ENCODE peak calls at places on chromosomes 7 and 10, in seven cellular contexts. Q is testis, M is tibial nerve, Y is thyroid gland, G is uterus, I is prostate gland, A is esophagus muscularis mucosa. C is an unnamed sample.

GRCh38 chr7:108016841-108017775 is 14.1 kb upstream of the LAMB1 start:
- DNase-seq in M (peak; percentile 32), Y (no peak), Q (no peak), I (no peak), A (peak; percentile 72), G (no peak), C (peak; percentile 37)

GRCh38 chr10:89861584-89862287 is 160.3 kb downstream of the KIF20B start:
- DNase-seq in Q (no peak), Y (peak; percentile 52), I (no peak), A (no peak), M (no peak), G (no peak), C (no peak)

GRCh38 chr10:15472431-15473400 is 101.6 kb upstream of the FAM171A1 start:
- DNase-seq in G (peak; percentile 24), Q (no peak), A (no peak), I (no peak), M (peak; percentile 37), Y (no peak), C (no peak)

GRCh38 chr7:31710171-31710570 is 23.2 kb downstream of the PPP1R17 start:
- DNase-seq in A (no peak), M (no peak), G (no peak), Q (no peak), I (no peak), Y (no peak), C (no peak)

GRCh38 chr7:91567111-91568012 is 303.1 kb downstream of the FZD1 start:
- DNase-seq in I (no peak), G (no peak), M (no peak), Y (no peak), A (no peak), Q (no peak), C (no peak)

GRCh38 chr7:98354052-98354451 is 46.8 kb downstream of the BAIAP2L1 start:
- DNase-seq in Y (no peak), Q (no peak), I (no peak), G (no peak), M (no peak), A (no peak), C (no peak)

GRCh38 chr10:133009218-133009954 is 67.0 kb upstream of the CFAP46 start:
- DNase-seq in Y (peak; percentile 76), M (peak; percentile 60), G (no peak), I (no peak), Q (peak; percentile 63), A (peak; percentile 94), C (peak; percentile 81)

GRCh38 chr7:129258649-129259389 is 34.0 kb downstream of the AHCYL2 start:
- DNase-seq in Q (no peak), A (no peak), I (no peak), M (no peak), Y (peak; percentile 81), G (no peak), C (no peak)

GRCh38 chr10:239109-239508 is 103.9 kb downstream of the ZMYND11 start:
- DNase-seq in G (no peak), A (no peak), Y (no peak), Q (no peak), I (no peak), M (no peak), C (no peak)

GRCh38 chr10:72244573-72245038 is 28.5 kb upstream of the ASCC1 start:
- DNase-seq in I (no peak), A (no peak), M (no peak), G (no peak), Y (no peak), Q (no peak), C (no peak)

GRCh38 chr7:104040666-104041065 is 51.2 kb upstream of the RELN start:
- DNase-seq in G (no peak), Y (no peak), Q (no peak), A (no peak), M (no peak), I (no peak), C (no peak)

GRCh38 chr7:157457355-157458253 is 120.8 kb downstream of the DNAJB6 start:
- DNase-seq in Q (no peak), Y (no peak), A (no peak), G (no peak), M (no peak), I (no peak), C (no peak)

GRCh38 chr10:23344251-23344841 is at the start of gene C10orf67:
- DNase-seq in Y (peak; percentile 64), M (no peak), A (peak; percentile 80), G (peak; percentile 18), Q (peak; percentile 39), I (no peak), C (no peak)

GRCh38 chr10:17747883-17748550 is 4.0 kb upstream of the TMEM236 start:
- DNase-seq in G (no peak), Y (no peak), M (no peak), Q (no peak), I (no peak), A (peak; percentile 72), C (peak; percentile 53)

GRCh38 chr7:120053390-120053961 is 219.5 kb upstream of the KCND2 start:
- DNase-seq in A (no peak), I (no peak), Q (no peak), Y (no peak), M (no peak), G (no peak), C (no peak)

GRCh38 chr10:59817806-59818205 is 64.6 kb upstream of the MRLN start:
- DNase-seq in Y (no peak), I (no peak), A (no peak), G (no peak), Q (peak; percentile 16), M (peak; percentile 9), C (peak; percentile 22)

GRCh38 chr7:2775376-2775775 is 68.7 kb downstream of the GNA12 start:
- DNase-seq in I (no peak), Q (no peak), A (no peak), M (no peak), Y (no peak), G (no peak), C (no peak)

GRCh38 chr7:27923308-27923980 is 183.5 kb downstream of the TAX1BP1 start:
- DNase-seq in A (no peak), M (no peak), I (no peak), Y (no peak), G (no peak), Q (no peak), C (no peak)

GRCh38 chr7:66952343-66953043 is 31.5 kb downstream of the TMEM248 start:
- DNase-seq in I (no peak), M (no peak), Y (no peak), G (no peak), A (no peak), Q (no peak), C (no peak)

GRCh38 chr10:96130326-96130758 is 245 bp downstream of the ZNF518A start:
- DNase-seq in Q (no peak), G (no peak), I (peak; percentile 42), A (peak; percentile 92), Y (no peak), M (no peak), C (peak; percentile 71)
- TF ChIP-seq POLR2A in Q (no peak), G (no peak), I (no peak), A (no peak), Y (no peak), M (no peak), C (no peak)

DNA sequence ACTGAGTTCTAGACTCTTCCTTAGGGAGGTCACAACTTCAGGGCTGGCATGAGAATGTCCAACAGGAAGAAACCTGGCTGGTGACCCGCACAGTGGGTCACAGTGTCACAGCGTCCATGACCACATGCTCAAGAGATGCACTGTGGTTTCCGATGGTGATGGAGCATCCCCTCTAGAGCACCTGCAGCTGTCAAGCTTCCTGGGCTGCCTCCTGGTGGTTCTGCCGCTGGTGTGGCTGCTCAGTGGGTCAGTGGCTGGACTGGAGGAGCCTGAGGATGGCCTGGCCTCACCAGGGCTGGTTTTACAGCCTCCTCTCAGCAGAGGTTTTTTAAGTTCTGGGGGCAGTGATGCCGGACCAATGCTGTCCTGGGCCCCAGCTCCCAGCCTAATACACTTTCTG is 149.3 kb downstream of the SH3PXD2A start:
- DNase-seq in Q (no peak), A (no peak), I (no peak), Y (no peak), G (no peak), M (no peak), C (no peak)
- H3K36me3 ChIP-seq in Q (no peaks in the 10 kb centered on the region), A (peaks cover 2% of the 10 kb centered on the region), I (no peaks in the 10 kb centered on the region), Y (no peaks in the 10 kb centered on the region), G (no peaks in the 10 kb centered on the region), M (no peaks in the 10 kb centered on the region), C (no peaks in the 10 kb centered on the region)

GRCh38 chr7:69882269-69882668 is 284.0 kb downstream of the AUTS2 start:
- DNase-seq in I (no peak), Q (no peak), M (no peak), G (no peak), Y (no peak), A (no peak), C (no peak)
- H3K27ac ChIP-seq in I (no peak overlapping the region), Q (no peak overlapping the region), M (no peak overlapping the region), G (no peak overlapping the region), Y (no peak overlapping the region), A (no peak overlapping the region), C (no peak overlapping the region)

GRCh38 chr10:6215683-6216484 is 13.2 kb downstream of the PFKFB3 start:
- DNase-seq in Y (no peak), A (no peak), G (no peak), I (no peak), M (no peak), Q (no peak), C (no peak)
- TF ChIP-seq POLR2A in Y (no peak), A (no peak), G (no peak), I (no peak), M (no peak), Q (no peak), C (no peak)

DNA sequence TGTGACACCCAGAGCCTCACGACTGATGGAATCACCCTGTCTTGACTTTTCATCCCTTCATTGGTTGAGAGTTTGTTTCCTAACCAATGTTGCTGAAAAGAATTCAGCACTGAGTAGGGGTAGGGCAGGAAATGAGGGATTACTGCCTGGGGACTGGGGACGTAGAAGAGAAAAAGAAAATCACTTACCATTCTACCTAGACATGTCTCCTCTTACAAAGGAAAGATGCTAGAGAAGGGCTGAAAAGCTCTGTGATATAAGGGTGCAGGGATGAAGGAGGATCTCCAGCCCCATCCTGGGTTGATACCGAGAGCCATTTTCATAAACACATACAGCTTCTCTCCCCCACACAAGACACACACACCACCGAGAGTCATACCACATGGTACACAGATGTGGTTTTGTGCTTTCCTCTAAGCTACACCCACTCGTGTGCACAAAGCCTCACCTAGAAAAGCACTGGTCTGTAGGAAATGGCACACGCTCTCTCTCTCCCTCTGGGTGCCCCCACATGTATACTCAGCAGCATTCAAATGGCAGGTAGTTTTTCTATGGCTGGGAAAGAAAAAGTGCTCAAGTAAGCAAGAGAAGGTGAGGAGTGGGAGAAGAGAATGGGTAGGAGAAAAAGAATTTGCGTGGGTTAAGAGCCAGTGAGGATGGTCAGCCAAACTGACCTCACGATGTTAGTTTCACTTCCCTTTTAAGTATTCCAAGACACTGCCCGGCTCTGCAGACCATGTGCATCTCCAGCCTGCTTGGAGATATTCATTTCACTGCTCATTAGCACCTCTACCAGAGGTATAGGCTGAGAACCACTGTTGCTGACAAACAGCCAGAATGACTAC is 85.8 kb downstream of the CALD1 start:
- DNase-seq in A (no peak), G (no peak), M (no peak), I (no peak), Y (no peak), Q (no peak), C (no peak)
- H3K36me3 ChIP-seq in A (peaks cover 18% of the 10 kb centered on the region), G (no peaks in the 10 kb centered on the region), M (no peaks in the 10 kb centered on the region), I (no peaks in the 10 kb centered on the region), Y (no peaks in the 10 kb centered on the region), Q (no peaks in the 10 kb centered on the region), C (no peaks in the 10 kb centered on the region)

GRCh38 chr10:30974773-30975386 is 56.8 kb downstream of the ZNF438 start:
- DNase-seq in G (no peak), I (no peak), A (no peak), M (no peak), Q (no peak), Y (no peak), C (no peak)
- H3K27ac ChIP-seq in G (peak overlapping the region; percentile 38), I (no peak overlapping the region), A (no peak overlapping the region), M (no peak overlapping the region), Q (no peak overlapping the region), Y (peak overlapping the region; percentile 6), C (no peak overlapping the region)

C was measured in body of pancreas.